ENCODE peak calls at places on chromosomes 1 and 21, in four cellular contexts. M is stomach, E is NCI-H1092 treated with DMSO at 0.1 percent for 48 hours, Z is esophagus squamous epithelium. S is an unnamed sample.

GRCh38 chr1:117275055-117275454 is 64.3 kb upstream of the VTCN1 start:
- DNase-seq in Z (no peak), E (no peak), M (no peak), S (no peak)

GRCh38 chr1:25469177-25469576 is 38.5 kb downstream of the MACO1 start:
- DNase-seq in Z (no peak), M (no peak), E (no peak), S (no peak)

GRCh38 chr1:245730796-245731195 is 576.0 kb downstream of the KIF26B start:
- DNase-seq in M (no peak), Z (no peak), E (no peak), S (no peak)

GRCh38 chr1:182841368-182841988 is 2.3 kb downstream of the DHX9 start:
- DNase-seq in E (no peak), Z (no peak), M (no peak), S (no peak)

GRCh38 chr1:67909776-67910175 is 76.5 kb upstream of the GNG12 start:
- DNase-seq in E (no peak), Z (no peak), M (no peak), S (no peak)

GRCh38 chr1:18750600-18750999 is 108.9 kb downstream of the TAS1R2 start:
- DNase-seq in Z (no peak), M (no peak), E (no peak), S (no peak)

GRCh38 chr1:173161510-173162221 is 45.5 kb downstream of the TNFSF4 start:
- DNase-seq in E (no peak), M (no peak), Z (no peak), S (no peak)

GRCh38 chr1:40383095-40383487 is 9.6 kb downstream of the SMAP2 start:
- DNase-seq in Z (no peak), E (no peak), M (peak), S (no peak)

GRCh38 chr1:224804220-224804619 is 125.3 kb upstream of the DNAH14 start:
- DNase-seq in M (no peak), E (no peak), Z (no peak), S (no peak)

GRCh38 chr1:34057347-34057746 is 107.7 kb downstream of the CSMD2 start:
- DNase-seq in E (peak), M (no peak), Z (no peak), S (no peak)

GRCh38 chr1:40625076-40625475 is 40.4 kb downstream of the RIMS3 start:
- DNase-seq in M (peak), E (peak), Z (no peak), S (no peak)

GRCh38 chr1:17118706-17119075 is 560 bp downstream of the PADI2 start:
- DNase-seq in E (no peak), M (no peak), Z (no peak), S (no peak)

GRCh38 chr1:112954059-112954458 is 1.9 kb downstream of the SLC16A1 start:
- DNase-seq in M (no peak), E (no peak), Z (no peak), S (no peak)

GRCh38 chr1:151494741-151495281 is 16.4 kb upstream of the CGN start:
- DNase-seq in M (no peak), Z (no peak), E (no peak), S (no peak)

GRCh38 chr1:228986093-228986904 is 251.0 kb downstream of the RHOU start:
- DNase-seq in E (peak), Z (no peak), M (peak), S (peak)

GRCh38 chr1:117501275-117501674 is 104.6 kb upstream of the TENT5C start:
- DNase-seq in E (no peak), M (no peak), Z (no peak), S (no peak)

GRCh38 chr1:227316941-227317540 is 1.3 kb downstream of the CDC42BPA start:
- DNase-seq in M (no peak), Z (no peak), E (peak), S (no peak)

GRCh38 chr1:1921459-1921862 is 2.4 kb upstream of the TMEM52 start:
- DNase-seq in M (no peak), Z (no peak), E (no peak), S (peak)

GRCh38 chr1:117654485-117655219 is 48.8 kb downstream of the TENT5C start:
- DNase-seq in M (no peak), E (no peak), Z (no peak), S (no peak)

GRCh38 chr1:223052931-223053330 is 90.1 kb downstream of the TLR5 start:
- DNase-seq in E (no peak), Z (no peak), M (no peak), S (no peak)

GRCh38 chr1:206001476-206001888 is 1.7 kb downstream of the RAB7B start:
- DNase-seq in M (no peak), E (no peak), Z (no peak), S (no peak)

GRCh38 chr1:30524840-30525617 is 198.4 kb downstream of the MATN1 start:
- DNase-seq in M (peak), Z (no peak), E (no peak), S (peak)

GRCh38 chr1:92481598-92482403 is 4.9 kb downstream of the GFI1 start:
- DNase-seq in E (no peak), M (no peak), Z (no peak), S (no peak)

GRCh38 chr1:152347116-152347728 is 12.6 kb downstream of the FLG2 start:
- DNase-seq in E (peak), M (no peak), Z (no peak), S (no peak)

GRCh38 chr1:110017792-110018191 is 16.6 kb upstream of the STRIP1 start:
- DNase-seq in E (no peak), Z (no peak), M (no peak), S (no peak)

GRCh38 chr1:9197186-9198099 is 37.1 kb upstream of the H6PD start:
- DNase-seq in E (no peak), Z (no peak), M (no peak), S (no peak)

GRCh38 chr1:3695326-3696217 is 43.3 kb downstream of the TP73 start:
- DNase-seq in Z (no peak), M (peak), E (no peak), S (peak)

GRCh38 chr1:155324717-155325595 is 4.3 kb downstream of the RUSC1 start:
- DNase-seq in M (peak), E (peak), Z (no peak), S (peak)

GRCh38 chr1:178566187-178566586 is 53.3 kb downstream of the TEX35 start:
- DNase-seq in E (no peak), M (no peak), Z (no peak), S (no peak)

GRCh38 chr1:25033828-25034451 is 103.9 kb upstream of the RUNX3 start:
- DNase-seq in Z (no peak), E (no peak), M (peak), S (peak)

GRCh38 chr1:154404511-154404931 is 622 bp upstream of the IL6R start:
- DNase-seq in E (no peak), M (no peak), Z (no peak), S (no peak)

GRCh38 chr1:24416666-24417391 is 1.2 kb downstream of the NIPAL3 start:
- DNase-seq in Z (no peak), E (no peak), M (no peak), S (no peak)

GRCh38 chr1:163275222-163275621 is 46.5 kb upstream of the NUF2 start:
- DNase-seq in E (no peak), Z (no peak), M (no peak), S (no peak)

GRCh38 chr1:211939876-211940468 is 95.4 kb downstream of the INTS7 start:
- DNase-seq in Z (no peak), M (no peak), E (no peak), S (no peak)

GRCh38 chr1:221366495-221367095 is 375.3 kb downstream of the DUSP10 start:
- DNase-seq in M (no peak), Z (no peak), E (no peak), S (no peak)

GRCh38 chr21:36465481-36465880 is 14.4 kb downstream of the CLDN14 start:
- DNase-seq in M (no peak), Z (no peak), E (no peak), S (no peak)

GRCh38 chr1:245118066-245118465 is 36.7 kb upstream of the KIF26B start:
- DNase-seq in Z (no peak), E (no peak), M (no peak), S (no peak)

GRCh38 chr1:2391034-2391384 is 345 bp downstream of the MORN1 start:
- DNase-seq in Z (no peak), M (no peak), E (no peak), S (no peak)

S was measured in pancreas.